ENCODE peak calls at places on chromosomes 11 and 22, in four cellular contexts. K is hepatocyte, Q is glutamatergic neuron, N is esophagus muscularis mucosa. B is an unnamed sample.

GRCh38 chr11:116284930-116285329 is 487.9 kb downstream of the BUD13 start:
- DNase-seq in K (no peak), Q (no peak), N (no peak), B (no peak)

GRCh38 chr11:82791779-82792178 is 58.1 kb upstream of the FAM181B start:
- DNase-seq in K (no peak), Q (no peak), N (no peak), B (no peak)

GRCh38 chr11:80320765-80321164 is 879.9 kb upstream of the TENM4 start:
- DNase-seq in K (no peak), Q (no peak), N (no peak), B (no peak)

GRCh38 chr11:89177691-89178231 is at the start of gene TYR:
- DNase-seq in K (no peak), Q (no peak), N (no peak), B (no peak)

GRCh38 chr11:7936615-7937014 is 4.9 kb downstream of the OR10A3 start:
- DNase-seq in K (no peak), Q (no peak), N (no peak), B (no peak)

GRCh38 chr11:72700026-72700610 is 25.9 kb upstream of the PDE2A start:
- DNase-seq in K (no peak), Q (no peak), N (no peak), B (no peak)

GRCh38 chr11:2771758-2772466 is 72.1 kb upstream of the KCNQ1OT1 start:
- DNase-seq in K (no peak), Q (peak; percentile 31), N (peak; percentile 80), B (peak; percentile 2)

GRCh38 chr11:502288-503178 is 4.5 kb downstream of the RNH1 start:
- DNase-seq in K (no peak), Q (no peak), N (no peak), B (no peak)

GRCh38 chr11:71948314-71949027 is 19.6 kb downstream of the RNF121 start:
- DNase-seq in K (peak; percentile 53), Q (no peak), N (no peak), B (no peak)

GRCh38 chr22:44479662-44480061 is 18.4 kb downstream of the RTL6 start:
- DNase-seq in K (no peak), Q (no peak), N (no peak), B (no peak)

GRCh38 chr11:35145249-35145648 is 6.3 kb downstream of the CD44 start:
- DNase-seq in K (no peak), Q (no peak), N (no peak), B (no peak)

GRCh38 chr11:132734217-132734616 is 798.1 kb downstream of the OPCML start:
- DNase-seq in K (no peak), Q (no peak), N (no peak), B (no peak)

GRCh38 chr22:44067033-44067432 is 42.9 kb downstream of the PARVB start:
- DNase-seq in K (no peak), Q (no peak), N (no peak), B (no peak)

GRCh38 chr11:116507849-116508695 is 264.7 kb downstream of the BUD13 start:
- DNase-seq in K (no peak), Q (no peak), N (no peak), B (no peak)

GRCh38 chr11:83241291-83241946 is 44.7 kb downstream of the CCDC90B start:
- DNase-seq in K (peak; percentile 79), Q (peak; percentile 57), N (no peak), B (peak; percentile 64)

GRCh38 chr11:15873501-15873900 is 482.8 kb downstream of the SOX6 start:
- DNase-seq in K (no peak), Q (no peak), N (no peak), B (no peak)

GRCh38 chr11:85627332-85627997 is at the start of gene DLG2:
- DNase-seq in K (peak; percentile 19), Q (no peak), N (no peak), B (peak; percentile 6)

GRCh38 chr11:120343429-120343828 is 7.2 kb downstream of the ARHGEF12 start:
- DNase-seq in K (no peak), Q (no peak), N (no peak), B (no peak)

GRCh38 chr11:100927579-100927978 is 202.0 kb downstream of the PGR start:
- DNase-seq in K (no peak), Q (no peak), N (no peak), B (no peak)

GRCh38 chr22:43742551-43742950 is 69.6 kb downstream of the EFCAB6 start:
- DNase-seq in K (no peak), Q (no peak), N (no peak), B (no peak)

GRCh38 chr11:111792955-111793500 is 26.8 kb upstream of the PPP2R1B start:
- DNase-seq in K (no peak), Q (no peak), N (no peak), B (no peak)

GRCh38 chr11:44444770-44445321 is 120.6 kb upstream of the CD82 start:
- DNase-seq in K (no peak), Q (no peak), N (no peak), B (no peak)

GRCh38 chr11:2359557-2359956 is 17.6 kb upstream of the CD81 start:
- DNase-seq in K (no peak), Q (no peak), N (no peak), B (no peak)

GRCh38 chr11:14300661-14301304 is 58.2 kb downstream of the RRAS2 start:
- DNase-seq in K (peak; percentile 70), Q (peak; percentile 46), N (no peak), B (peak; percentile 51)

GRCh38 chr11:128888034-128888985 is 2.8 kb upstream of the KCNJ5 start:
- DNase-seq in K (no peak), Q (no peak), N (no peak), B (no peak)
- TF ChIP-seq CTCF in K (peak; percentile 12), Q (no peak), N (no peak), B (peak; percentile 13)

DNA sequence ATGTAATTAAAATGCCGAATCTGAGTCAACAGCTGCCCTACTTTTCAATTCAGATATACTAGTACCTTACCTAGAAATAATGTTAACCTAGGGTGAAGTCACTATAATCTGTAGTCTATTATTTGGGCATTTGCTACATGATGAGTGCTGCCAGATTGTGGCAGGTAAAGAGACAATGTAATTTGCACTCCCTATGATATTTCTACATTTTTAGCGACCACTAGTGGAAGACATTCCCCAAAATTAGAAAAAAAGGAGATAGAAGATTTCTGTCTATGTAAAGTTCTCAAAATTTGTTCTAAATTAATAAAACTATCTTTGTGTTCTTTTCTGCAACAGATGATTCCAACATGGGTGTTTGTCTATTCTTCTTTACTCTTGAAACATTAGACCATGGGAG is 14.1 kb downstream of the MS4A1 start:
- DNase-seq in K (no peak), Q (no peak), N (no peak), B (no peak)
- TF ChIP-seq CTCF in K (no peak), Q (no peak), N (no peak), B (no peak)

GRCh38 chr22:49953680-49954344 is 6.8 kb upstream of the PIM3 start:
- DNase-seq in K (no peak), Q (no peak), N (no peak), B (no peak)

GRCh38 chr22:49954991-49955580 is 5.5 kb upstream of the PIM3 start:
- DNase-seq in K (no peak), Q (no peak), N (no peak), B (no peak)

GRCh38 chr22:49955581-49956417 is 4.8 kb upstream of the PIM3 start:
- DNase-seq in K (no peak), Q (no peak), N (no peak), B (no peak)

GRCh38 chr22:49953027-49953679 is 7.4 kb upstream of the PIM3 start:
- DNase-seq in K (no peak), Q (no peak), N (no peak), B (no peak)

GRCh38 chr22:49954354-49954753 is 6.2 kb upstream of the PIM3 start:
- DNase-seq in K (no peak), Q (no peak), N (no peak), B (no peak)
- TF ChIP-seq CTCF in K (no peak), Q (no peak), N (no peak), B (no peak)

DNA sequence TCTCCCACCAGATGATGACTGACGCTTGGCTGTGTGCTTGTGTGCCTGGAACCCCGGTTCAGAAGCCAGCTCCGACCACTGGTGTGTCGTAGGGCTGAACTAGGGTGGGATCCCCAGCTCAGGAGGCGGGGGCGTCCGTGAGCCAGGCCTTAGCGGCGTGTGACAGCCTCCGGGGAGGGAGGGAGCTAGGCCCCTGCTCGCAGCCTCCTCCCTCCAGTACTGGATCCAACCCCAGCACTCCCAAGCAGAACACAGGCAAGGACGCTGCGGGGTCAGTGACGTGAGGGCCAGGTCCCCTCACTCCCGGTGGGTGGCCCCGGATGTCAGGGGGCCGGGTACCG is 410 bp downstream of the PMM1 start:
- DNase-seq in K (peak; percentile 58), Q (peak; percentile 48), N (no peak), B (peak; percentile 27)
- TF ChIP-seq CTCF in K (no peak), Q (no peak), N (no peak), B (no peak)

DNA sequence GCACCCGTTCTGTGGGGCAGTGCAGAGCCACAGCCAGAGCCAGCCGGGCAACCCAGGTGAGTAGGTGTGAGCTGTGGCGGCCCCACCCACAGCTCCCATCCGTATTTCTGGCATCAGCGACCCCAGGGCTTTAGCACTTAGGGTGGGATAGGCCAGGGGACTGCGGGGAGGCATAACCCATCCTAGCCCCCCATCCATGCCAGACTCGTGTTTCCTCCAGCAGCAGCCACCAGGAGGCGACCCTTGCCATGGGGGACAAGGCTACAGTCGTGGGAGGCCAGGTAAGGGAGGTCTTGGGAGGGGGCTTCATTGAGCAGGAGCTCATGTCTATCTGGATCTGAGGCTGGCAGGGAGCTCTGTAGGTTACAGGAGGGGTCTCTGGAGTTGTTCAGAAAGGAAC is 873 bp downstream of the OTOG start:
- DNase-seq in K (no peak), Q (no peak), N (no peak), B (no peak)
- TF ChIP-seq CTCF in K (no peak), Q (no peak), N (no peak), B (no peak)

GRCh38 chr11:70413151-70413550 is 14.8 kb downstream of the CTTN start:
- DNase-seq in K (no peak), Q (no peak), N (no peak), B (no peak)

GRCh38 chr11:70416881-70417280 is 18.6 kb downstream of the CTTN start:
- DNase-seq in K (no peak), Q (no peak), N (no peak), B (no peak)

GRCh38 chr11:70415642-70416395 is 17.5 kb downstream of the CTTN start:
- DNase-seq in K (no peak), Q (no peak), N (no peak), B (no peak)

GRCh38 chr11:70414341-70415100 is 16.2 kb downstream of the CTTN start:
- DNase-seq in K (no peak), Q (no peak), N (no peak), B (no peak)

GRCh38 chr11:70415176-70415575 is 16.8 kb downstream of the CTTN start:
- DNase-seq in K (no peak), Q (no peak), N (no peak), B (no peak)
- TF ChIP-seq CTCF in K (peak; percentile 10), Q (no peak), N (no peak), B (no peak)